ENCODE peak calls at places on chromosomes 7 and 10, in ten cellular contexts. C, U, Q, R, K, X, H, V, L and M are unnamed samples.

GRCh38 chr10:50576245-50576815 is 47.4 kb downstream of the SGMS1 start:
- DNase-seq in C (no peak), U (no peak), Q (peak), R (no peak), K (no peak), X (no peak), H (no peak), V (no peak), L (no peak), M (no peak)

GRCh38 chr10:22148956-22149355 is 68.9 kb downstream of the EBLN1 start:
- DNase-seq in C (no peak), U (no peak), Q (no peak), R (no peak), K (no peak), X (no peak), H (peak), V (no peak), L (no peak), M (no peak)

GRCh38 chr7:46385662-46386309 is 464.7 kb upstream of the IGFBP3 start:
- DNase-seq in C (no peak), U (no peak), Q (no peak), R (no peak), K (no peak), X (no peak), H (no peak), V (no peak), L (no peak), M (no peak)

GRCh38 chr7:76394962-76395361 is 14.5 kb downstream of the SSC4D start:
- DNase-seq in C (no peak), U (no peak), Q (no peak), R (no peak), K (no peak), X (no peak), H (no peak), V (no peak), L (no peak), M (no peak)

GRCh38 chr7:32490127-32490796 is at the start of gene LSM5:
- DNase-seq in C (peak), U (peak), Q (peak), R (peak), K (peak), X (peak), H (peak), V (peak), L (peak), M (peak)

GRCh38 chr10:115975506-115975905 is 297.5 kb downstream of the GFRA1 start:
- DNase-seq in C (no peak), U (no peak), Q (no peak), R (no peak), K (no peak), X (no peak), H (no peak), V (peak), L (no peak), M (no peak)

GRCh38 chr10:129706523-129706922 is 239.5 kb downstream of the MGMT start:
- DNase-seq in C (no peak), U (no peak), Q (no peak), R (no peak), K (no peak), X (no peak), H (no peak), V (no peak), L (no peak), M (no peak)

GRCh38 chr10:8444630-8445029 is 390.1 kb downstream of the GATA3 start:
- DNase-seq in C (no peak), U (no peak), Q (no peak), R (peak), K (no peak), X (no peak), H (no peak), V (peak), L (no peak), M (no peak)

GRCh38 chr7:55026086-55026790 is 7.4 kb downstream of the EGFR start:
- DNase-seq in C (no peak), U (no peak), Q (no peak), R (no peak), K (no peak), X (no peak), H (no peak), V (no peak), L (no peak), M (no peak)

GRCh38 chr10:100537475-100537874 is 1.7 kb downstream of the HIF1AN start:
- DNase-seq in C (no peak), U (no peak), Q (no peak), R (no peak), K (no peak), X (no peak), H (no peak), V (no peak), L (no peak), M (no peak)

GRCh38 chr10:128859738-128860386 is 607.2 kb upstream of the MGMT start:
- DNase-seq in C (no peak), U (no peak), Q (no peak), R (peak), K (no peak), X (no peak), H (no peak), V (peak), L (peak), M (no peak)

GRCh38 chr7:37150180-37150579 is 298.5 kb downstream of the ELMO1 start:
- DNase-seq in C (no peak), U (no peak), Q (no peak), R (no peak), K (no peak), X (no peak), H (no peak), V (no peak), L (no peak), M (no peak)

GRCh38 chr7:37416739-37417474 is 31.8 kb downstream of the ELMO1 start:
- DNase-seq in C (no peak), U (no peak), Q (no peak), R (no peak), K (no peak), X (no peak), H (no peak), V (no peak), L (no peak), M (no peak)

GRCh38 chr7:25014735-25015134 is 34.8 kb upstream of the OSBPL3 start:
- DNase-seq in C (no peak), U (no peak), Q (no peak), R (no peak), K (no peak), X (no peak), H (no peak), V (no peak), L (no peak), M (no peak)

GRCh38 chr10:14584643-14585042 is 190.1 kb downstream of the FAM107B start:
- DNase-seq in C (no peak), U (no peak), Q (no peak), R (no peak), K (no peak), X (no peak), H (no peak), V (no peak), L (no peak), M (no peak)

GRCh38 chr10:31146496-31147219 is 115.0 kb upstream of the ZNF438 start:
- DNase-seq in C (no peak), U (no peak), Q (no peak), R (no peak), K (peak), X (no peak), H (no peak), V (no peak), L (no peak), M (peak)

GRCh38 chr10:89518876-89519842 is 16.2 kb downstream of the SLC16A12 start:
- DNase-seq in C (no peak), U (no peak), Q (no peak), R (no peak), K (peak), X (no peak), H (no peak), V (no peak), L (no peak), M (no peak)

GRCh38 chr7:132998763-132999162 is 83.1 kb downstream of the CHCHD3 start:
- DNase-seq in C (no peak), U (no peak), Q (no peak), R (no peak), K (no peak), X (no peak), H (no peak), V (no peak), L (no peak), M (no peak)